ENCODE peak calls at places on chromosomes 7 and 10, in nine cellular contexts. W, T, K, S, G, P, O, X and M are unnamed samples. For H3K36me3 and H3K4me1, the result is how much of the 10 kb centered on the place peaks cover.

GRCh38 chr7:24135003-24135817 is 148.8 kb upstream of the NPY start:
- DNase-seq in G (no peak), T (no peak), P (no peak), S (no peak), K (no peak), O (no peak), W (no peak), X (no peak), M (peak)

GRCh38 chr7:26653430-26653911 is 210.9 kb downstream of the SKAP2 start:
- DNase-seq in T (no peak), X (peak), S (no peak), P (no peak), K (no peak), G (no peak), W (no peak), O (no peak), M (peak)

GRCh38 chr7:63046612-63047011 is 952.0 kb upstream of the ZNF722 start:
- DNase-seq in O (no peak), X (no peak), T (no peak), S (no peak), P (no peak), W (no peak), G (no peak), K (no peak), M (no peak)

GRCh38 chr7:78718212-78718611 is 735.3 kb downstream of the MAGI2 start:
- DNase-seq in T (no peak), W (no peak), K (no peak), P (no peak), X (no peak), O (no peak), S (no peak), G (no peak), M (no peak)

GRCh38 chr10:70775679-70776454 is 9.3 kb downstream of the TBATA start:
- DNase-seq in W (no peak), T (no peak), S (peak), X (no peak), K (peak), O (no peak), G (no peak), P (no peak), M (no peak)

GRCh38 chr7:53101026-53101425 is 65.6 kb downstream of the POM121L12 start:
- DNase-seq in G (no peak), T (no peak), P (no peak), O (no peak), K (no peak), W (no peak), S (no peak), X (no peak), M (no peak)

GRCh38 chr10:75021851-75022250 is 89.6 kb upstream of the SAMD8 start:
- DNase-seq in T (no peak), X (peak), S (no peak), W (no peak), P (no peak), O (no peak), G (no peak), K (peak), M (peak)

GRCh38 chr10:119118231-119118630 is 14.3 kb downstream of the DENND10 start:
- DNase-seq in X (no peak), T (no peak), P (no peak), S (no peak), W (no peak), G (no peak), O (no peak), K (no peak), M (no peak)

GRCh38 chr7:7769712-7770111 is 51.3 kb upstream of the RPA3 start:
- DNase-seq in T (no peak), G (no peak), S (no peak), K (no peak), O (no peak), X (no peak), P (no peak), W (no peak), M (no peak)

GRCh38 chr10:32990811-32991210 is 32.8 kb upstream of the ITGB1 start:
- DNase-seq in W (no peak), P (no peak), K (no peak), G (no peak), X (no peak), T (no peak), S (no peak), O (no peak), M (no peak)

GRCh38 chr10:85407093-85407492 is 959.5 kb downstream of the GRID1 start:
- DNase-seq in P (no peak), S (no peak), K (no peak), T (no peak), G (no peak), O (no peak), X (no peak), W (no peak), M (no peak)

GRCh38 chr7:69898189-69898588 is 299.9 kb downstream of the AUTS2 start:
- DNase-seq in O (no peak), T (no peak), G (no peak), W (no peak), S (no peak), K (no peak), P (peak), X (no peak), M (no peak)

GRCh38 chr10:75294031-75294437 is 58.3 kb upstream of the COMTD1 start:
- DNase-seq in S (peak), K (no peak), P (no peak), O (no peak), W (no peak), T (no peak), G (no peak), X (no peak), M (no peak)

GRCh38 chr7:30922596-30922995 is 10.9 kb downstream of the AQP1 start:
- DNase-seq in W (no peak), O (no peak), T (peak), G (no peak), X (peak), P (no peak), S (peak), K (peak), M (no peak)
- H3K36me3 ChIP-seq in W (under half), O (under half), T (half or more), G (under half), X (under half), P (under half), S (under half), K (under half), M (under half)

DNA sequence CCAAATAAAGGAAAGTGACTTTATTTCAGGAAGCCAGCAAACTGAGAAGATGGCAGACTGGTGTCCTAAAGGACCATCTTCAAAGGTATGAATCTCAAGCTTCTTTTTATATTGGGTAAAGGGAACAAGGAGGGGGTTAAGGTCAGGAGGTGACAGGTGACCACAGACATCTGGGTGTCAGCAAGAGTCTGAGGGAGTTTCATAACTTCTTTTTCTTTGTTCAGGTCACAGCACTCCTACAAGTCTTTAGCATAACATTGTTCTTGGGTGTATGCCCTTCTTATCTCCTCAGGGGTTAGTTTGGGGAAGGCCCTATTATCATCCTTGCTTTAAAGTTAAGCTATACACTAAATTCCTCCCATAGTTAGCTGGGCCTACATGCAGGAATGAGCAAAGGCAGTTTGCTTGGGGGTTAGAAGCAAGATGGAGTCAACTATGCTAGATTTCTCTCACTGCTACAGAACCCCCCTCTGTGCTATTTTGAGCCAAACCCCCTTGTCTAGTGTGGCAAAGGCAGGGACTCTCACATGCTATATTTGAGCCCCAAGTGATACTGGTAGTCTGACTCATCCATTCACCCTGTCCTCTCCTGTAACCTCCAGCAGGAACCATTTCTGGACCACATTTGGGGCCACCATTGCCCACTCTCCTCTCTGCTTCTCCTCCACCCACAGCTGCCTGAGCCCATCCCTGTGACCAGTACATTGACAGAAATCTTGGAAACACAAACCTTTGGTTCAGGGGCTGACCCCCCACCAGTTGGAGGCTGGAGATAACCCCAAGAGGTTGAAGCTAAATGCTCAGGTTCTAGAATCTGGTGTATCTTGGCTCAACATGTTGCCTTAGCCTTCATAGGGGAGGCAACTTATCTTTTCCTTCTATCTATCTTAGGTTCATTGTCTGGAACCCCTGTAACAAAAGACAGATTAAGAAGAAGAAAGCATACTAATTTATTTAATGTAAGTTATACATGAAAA is 55.5 kb upstream of the LRGUK start:
- DNase-seq in T (no peak), O (no peak), S (no peak), G (no peak), P (no peak), W (no peak), X (no peak), K (no peak), M (no peak)
- H3K4me1 ChIP-seq in T (under half), O (under half), S (under half), G (under half), P (under half), W (under half), X (under half), K (under half), M (under half)

GRCh38 chr10:79139124-79139835 is 70.5 kb downstream of the ZMIZ1 start:
- DNase-seq in O (no peak), G (no peak), P (no peak), X (no peak), S (no peak), K (no peak), W (peak), T (no peak), M (no peak)

GRCh38 chr10:79142522-79143309 is 74.0 kb downstream of the ZMIZ1 start:
- DNase-seq in O (no peak), G (no peak), W (no peak), K (no peak), X (no peak), T (no peak), S (no peak), P (no peak), M (no peak)

GRCh38 chr10:79140083-79140793 is 71.5 kb downstream of the ZMIZ1 start:
- DNase-seq in O (no peak), G (no peak), S (no peak), K (no peak), P (no peak), T (no peak), W (no peak), X (no peak), M (no peak)

GRCh38 chr10:79142064-79142491 is 73.3 kb downstream of the ZMIZ1 start:
- DNase-seq in T (no peak), X (no peak), G (no peak), K (no peak), P (no peak), W (no peak), O (no peak), S (no peak), M (no peak)

DNA sequence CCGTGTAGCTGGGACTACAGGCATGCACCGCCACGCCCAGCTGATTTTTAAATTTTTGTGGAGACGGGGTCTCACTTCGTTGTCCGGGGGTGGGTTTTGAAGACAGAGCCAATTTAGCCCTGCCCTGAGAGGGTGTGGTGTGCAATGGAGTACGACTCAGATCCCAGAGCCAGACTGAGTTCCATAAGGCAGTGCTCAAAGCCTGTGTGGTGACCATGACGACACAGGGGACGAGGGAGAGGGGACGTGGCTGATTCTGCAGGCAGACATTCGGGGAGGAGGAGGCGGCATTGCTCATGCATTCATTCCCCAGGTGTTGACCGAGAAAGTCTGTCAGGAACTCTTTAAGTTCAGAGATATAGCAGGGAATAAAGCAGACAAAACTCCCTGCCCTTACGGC is 72.1 kb downstream of the ZMIZ1 start:
- DNase-seq in P (no peak), K (no peak), X (no peak), G (no peak), O (no peak), W (no peak), S (no peak), T (no peak), M (no peak)
- H3K27ac ChIP-seq in P (no peak), K (no peak), X (no peak), G (no peak), O (no peak), W (no peak), S (no peak), T (peak), M (no peak)

DNA sequence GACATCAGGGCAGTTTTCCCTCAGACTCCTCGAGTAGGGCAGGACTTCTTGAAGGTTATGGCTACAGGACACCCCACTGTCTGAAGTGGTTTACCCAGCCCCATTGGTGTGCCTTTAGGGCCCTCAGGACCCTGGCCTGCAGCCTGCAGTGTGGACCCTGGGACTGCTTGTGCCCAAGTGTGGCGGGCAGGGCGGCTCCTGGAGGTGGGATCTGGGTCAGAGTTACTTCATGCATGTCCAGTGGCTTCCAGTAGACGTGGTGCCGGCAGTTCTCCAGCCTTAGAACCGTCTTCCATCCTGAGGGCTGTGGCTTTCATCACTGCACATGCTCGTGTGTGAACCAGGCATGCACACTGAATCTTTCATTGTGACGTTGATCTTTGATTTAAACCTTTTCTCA is 16.7 kb downstream of the EIF3B start:
- DNase-seq in T (no peak), P (no peak), W (no peak), K (no peak), O (no peak), X (no peak), G (no peak), S (no peak), M (no peak)
- H3K36me3 ChIP-seq in T (half or more), P (half or more), W (under half), K (half or more), O (half or more), X (half or more), G (half or more), S (half or more), M (half or more)

GRCh38 chr10:11555556-11555955 is 55.9 kb downstream of the USP6NL start:
- DNase-seq in O (no peak), T (no peak), S (no peak), G (no peak), W (no peak), K (no peak), P (no peak), X (no peak), M (no peak)
- H3K4me1 ChIP-seq in O (under half), T (under half), S (under half), G (under half), W (under half), K (under half), P (half or more), X (under half), M (under half)